ENCODE peak calls at places on chromosome 22, in eight cellular contexts. D is epithelial cell of esophagus; Y is endothelial cell; O is stimulated activated naive CD4-positive, alpha-beta T cell; J is NCI-H187 treated with DMSO at 0.1 percent for 48 hours; K is IMR-90; V is memory B cell; E is fibroblast of lung. R is an unnamed sample.

GRCh38 chr22:38704568-38705234 is 1.0 kb upstream of the GTPBP1 start:
- DNase-seq in D (no peak), Y (no peak), O (no peak), J (no peak), K (no peak), V (no peak), E (no peak), R (no peak)

GRCh38 chr22:46563381-46564083 is 26.1 kb upstream of the CELSR1 start:
- DNase-seq in D (peak), Y (peak), O (peak), J (no peak), K (peak), V (peak), E (peak), R (no peak)

GRCh38 chr22:49086181-49086580 is 741.5 kb downstream of the BRD1 start:
- DNase-seq in D (no peak), Y (no peak), O (no peak), J (no peak), K (no peak), V (no peak), E (no peak), R (no peak)

GRCh38 chr22:45475876-45476514 is 26.7 kb upstream of the FBLN1 start:
- DNase-seq in D (no peak), Y (no peak), O (no peak), J (no peak), K (no peak), V (no peak), E (no peak), R (no peak)

GRCh38 chr22:46172522-46172921 is 22.2 kb downstream of the PPARA start:
- DNase-seq in D (no peak), Y (no peak), O (no peak), J (no peak), K (no peak), V (no peak), E (no peak), R (no peak)

GRCh38 chr22:41681616-41682015 is 7.1 kb downstream of the SNU13 start:
- DNase-seq in D (peak), Y (no peak), O (no peak), J (no peak), K (no peak), V (no peak), E (no peak), R (no peak)

GRCh38 chr22:42825796-42826195 is 31.3 kb downstream of the ARFGAP3 start:
- DNase-seq in D (no peak), Y (no peak), O (no peak), J (no peak), K (no peak), V (no peak), E (no peak), R (no peak)

GRCh38 chr22:28783786-28784671 is 11.5 kb downstream of the CCDC117 start:
- DNase-seq in D (no peak), Y (no peak), O (no peak), J (no peak), K (peak), V (no peak), E (no peak), R (no peak)

GRCh38 chr22:37981282-37982011 is 2.9 kb downstream of the SOX10 start:
- DNase-seq in D (no peak), Y (no peak), O (no peak), J (no peak), K (no peak), V (no peak), E (no peak), R (no peak)

GRCh38 chr22:17159504-17159951 is 451 bp upstream of the HDHD5 start:
- DNase-seq in D (peak), Y (no peak), O (no peak), J (no peak), K (peak), V (no peak), E (peak), R (no peak)

GRCh38 chr22:20177217-20177911 is 26.5 kb upstream of the CCDC188 start:
- DNase-seq in D (no peak), Y (no peak), O (no peak), J (no peak), K (no peak), V (no peak), E (no peak), R (no peak)

GRCh38 chr22:39097098-39098020 is at the start of gene APOBEC3H:
- DNase-seq in D (peak), Y (no peak), O (peak), J (no peak), K (no peak), V (no peak), E (peak), R (no peak)

GRCh38 chr22:24707477-24707816 is 67.1 kb downstream of the PIWIL3 start:
- DNase-seq in D (no peak), Y (no peak), O (no peak), J (no peak), K (no peak), V (no peak), E (no peak), R (no peak)

GRCh38 chr22:46047841-46048595 is 71.1 kb upstream of the WNT7B start:
- DNase-seq in D (no peak), Y (no peak), O (no peak), J (no peak), K (no peak), V (no peak), E (no peak), R (no peak)

R was measured in GM18507.